ENCODE peak calls at places on chromosome 9, in six cellular contexts. H, N, B, I, K and M are unnamed samples. For H3K27me3, the result is how much of the 10 kb centered on the place peaks cover.

GRCh38 chr9:87405677-87406544 is 91.8 kb upstream of the DAPK1 start:
- DNase-seq in K (no peak), B (no peak), I (no peak), H (no peak), N (peak), M (no peak)

GRCh38 chr9:2053883-2054845 is 39.0 kb downstream of the SMARCA2 start:
- DNase-seq in N (peak), H (no peak), K (peak), B (no peak), I (peak), M (peak)

GRCh38 chr9:86731511-86731993 is 215.8 kb downstream of the GAS1 start:
- DNase-seq in K (no peak), B (no peak), I (no peak), N (no peak), H (no peak), M (peak)

GRCh38 chr9:69179037-69179436 is 5.0 kb downstream of the TJP2 start:
- DNase-seq in I (no peak), H (no peak), B (no peak), K (no peak), N (no peak), M (no peak)

GRCh38 chr9:20528253-20528652 is 94.0 kb downstream of the MLLT3 start:
- DNase-seq in H (no peak), N (no peak), I (no peak), K (no peak), B (no peak), M (no peak)

GRCh38 chr9:20477940-20478620 is 144.2 kb downstream of the MLLT3 start:
- DNase-seq in B (peak), I (no peak), K (no peak), N (no peak), H (no peak), M (no peak)

GRCh38 chr9:76557674-76558073 is 98.7 kb downstream of the GCNT1 start:
- DNase-seq in B (no peak), I (no peak), H (no peak), K (no peak), N (no peak), M (no peak)

GRCh38 chr9:78620303-78620702 is 323.4 kb downstream of the PSAT1 start:
- DNase-seq in I (no peak), N (no peak), K (no peak), B (no peak), H (no peak), M (no peak)

GRCh38 chr9:24479266-24479665 is 66.4 kb downstream of the IZUMO3 start:
- DNase-seq in N (no peak), K (no peak), H (no peak), I (no peak), B (no peak), M (no peak)

GRCh38 chr9:119905706-119906105 is 536.5 kb upstream of the BRINP1 start:
- DNase-seq in I (no peak), H (no peak), B (no peak), N (no peak), K (no peak), M (no peak)

GRCh38 chr9:110604101-110604710 is 24.7 kb upstream of the SVEP1 start:
- DNase-seq in H (no peak), I (no peak), B (no peak), N (no peak), K (no peak), M (no peak)

GRCh38 chr9:95127249-95128176 is 190.0 kb downstream of the FANCC start:
- DNase-seq in N (peak), B (peak), H (peak), I (peak), K (peak), M (peak)

GRCh38 chr9:109556061-109556460 is 58.0 kb upstream of the PTPN3 start:
- DNase-seq in B (peak), I (no peak), K (no peak), H (no peak), N (no peak), M (no peak)

GRCh38 chr9:137139468-137140150 is 655 bp downstream of the GRIN1 start:
- DNase-seq in I (no peak), B (peak), N (no peak), K (no peak), H (no peak), M (no peak)
- H3K27me3 ChIP-seq in I (under half), B (under half), N (half or more), K (half or more), H (half or more), M (under half)

GRCh38 chr9:130789747-130790672 is 45.0 kb upstream of the ABL1 start:
- DNase-seq in H (no peak), I (no peak), K (no peak), B (no peak), N (no peak), M (no peak)
- H3K27me3 ChIP-seq in H (under half), I (under half), K (under half), B (under half), N (under half), M (under half)

GRCh38 chr9:22354699-22355384 is 91.8 kb upstream of the DMRTA1 start:
- DNase-seq in B (no peak), N (no peak), K (no peak), H (no peak), I (no peak), M (no peak)

GRCh38 chr9:22357016-22357415 is 89.6 kb upstream of the DMRTA1 start:
- DNase-seq in I (no peak), N (no peak), H (peak), K (no peak), B (no peak), M (no peak)
- H3K27me3 ChIP-seq in I (under half), N (under half), H (under half), K (under half), B (under half), M (under half)

GRCh38 chr9:136133959-136134484 is 15.3 kb upstream of the TMEM250 start:
- DNase-seq in B (no peak), I (no peak), K (no peak), N (no peak), H (no peak), M (no peak)

GRCh38 chr9:136137321-136138054 is 18.8 kb upstream of the TMEM250 start:
- DNase-seq in N (no peak), B (no peak), I (no peak), H (no peak), K (no peak), M (no peak)

GRCh38 chr9:136136526-136136925 is 17.9 kb upstream of the TMEM250 start:
- DNase-seq in H (no peak), K (no peak), B (no peak), N (no peak), I (no peak), M (no peak)

GRCh38 chr9:136135326-136136126 is 16.9 kb upstream of the TMEM250 start:
- DNase-seq in I (no peak), K (no peak), H (no peak), B (no peak), N (no peak), M (no peak)

DNA sequence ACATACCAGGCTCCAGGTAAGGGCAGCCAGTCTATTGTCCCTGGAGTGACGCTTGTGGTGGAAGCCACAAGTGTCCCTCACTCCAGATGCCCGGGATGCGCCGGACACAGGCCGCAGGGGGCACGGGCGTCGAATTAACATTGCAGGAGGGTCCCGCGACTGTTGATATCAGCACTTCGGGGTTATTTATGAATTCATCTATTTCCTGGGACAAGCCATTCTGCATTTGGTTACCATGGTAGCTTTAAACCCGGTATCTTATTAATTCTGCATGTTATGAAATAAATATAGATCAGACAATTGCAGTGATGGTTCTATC is 17.4 kb upstream of the TMEM250 start:
- DNase-seq in N (no peak), H (no peak), I (no peak), B (no peak), K (no peak), M (no peak)
- H3K27me3 ChIP-seq in N (half or more), H (under half), I (under half), B (under half), K (half or more), M (half or more)

GRCh38 chr9:130720762-130721161 is 27.2 kb downstream of the EXOSC2 start:
- DNase-seq in N (no peak), B (no peak), H (no peak), K (no peak), I (no peak), M (no peak)
- H3K27me3 ChIP-seq in N (under half), B (under half), H (under half), K (under half), I (under half), M (under half)

GRCh38 chr9:123500336-123500735 is 144.3 kb downstream of the CRB2 start:
- DNase-seq in N (no peak), I (no peak), K (no peak), H (no peak), B (no peak), M (no peak)
- H3K27me3 ChIP-seq in N (under half), I (under half), K (under half), H (under half), B (under half), M (under half)